ENCODE peak calls at places on chromosome 12, in six cellular contexts. H, M, Y, E, Q and J are unnamed samples.

GRCh38 chr12:69330475-69331473 is 17.4 kb upstream of the LYZ start:
- DNase-seq in Q (peak; percentile 41), M (peak; percentile 1), E (peak; percentile 24), Y (peak; percentile 84), H (peak; percentile 20), J (no peak)

GRCh38 chr12:13486794-13487193 is 290.3 kb downstream of the EMP1 start:
- DNase-seq in M (no peak), E (no peak), Q (no peak), Y (no peak), H (no peak), J (no peak)

GRCh38 chr12:107522692-107523477 is 162.7 kb upstream of the PWP1 start:
- DNase-seq in H (peak; percentile 91), M (no peak), Y (peak; percentile 72), Q (peak; percentile 23), E (no peak), J (no peak)

GRCh38 chr12:1993871-1994371 is 10.3 kb downstream of the DCP1B start:
- DNase-seq in Y (no peak), E (peak; percentile 95), M (peak; percentile 95), Q (no peak), H (no peak), J (no peak)

GRCh38 chr12:2642896-2643425 is 151.8 kb upstream of the FKBP4 start:
- DNase-seq in E (no peak), H (no peak), M (no peak), Q (no peak), Y (no peak), J (no peak)

GRCh38 chr12:27316947-27317346 is 15.7 kb upstream of the BMAL2 start:
- DNase-seq in Y (no peak), E (no peak), Q (no peak), M (peak; percentile 42), H (no peak), J (no peak)

GRCh38 chr12:25458047-25458552 is 95.0 kb downstream of the LMNTD1 start:
- DNase-seq in E (peak; percentile 93), Q (no peak), Y (no peak), H (peak; percentile 67), M (peak; percentile 97), J (no peak)

GRCh38 chr12:68497702-68498101 is 113.0 kb upstream of the RAP1B start:
- DNase-seq in H (no peak), Y (no peak), Q (no peak), M (peak; percentile 77), E (peak; percentile 90), J (no peak)

GRCh38 chr12:132483612-132484011 is 6.3 kb upstream of the FBRSL1 start:
- DNase-seq in E (no peak), M (no peak), Y (no peak), Q (no peak), H (no peak), J (no peak)

GRCh38 chr12:99453831-99454538 is 193.6 kb upstream of the GARIN6 start:
- DNase-seq in H (no peak), Y (no peak), E (no peak), Q (no peak), M (no peak), J (no peak)

GRCh38 chr12:113912761-113913295 is 53.3 kb downstream of the RBM19 start:
- DNase-seq in Y (peak; percentile 90), E (peak; percentile 73), M (peak; percentile 70), Q (peak; percentile 77), H (peak; percentile 88), J (peak; percentile 89)
- H3K4me1 ChIP-seq in Y (no peaks in the 10 kb centered on the region), E (no peaks in the 10 kb centered on the region), M (no peaks in the 10 kb centered on the region), Q (peaks cover 2% of the 10 kb centered on the region), H (no peaks in the 10 kb centered on the region), J (no peaks in the 10 kb centered on the region)

GRCh38 chr12:21502164-21502496 is 541 bp downstream of the GOLT1B start:
- DNase-seq in H (peak; percentile 42), M (peak; percentile 34), E (peak; percentile 65), Q (no peak), Y (no peak), J (no peak)
- H3K14ac ChIP-seq in H (peak overlapping the region; percentile 93), M (peak overlapping the region; percentile 91), E (peak overlapping the region; percentile 67), Q (no peak overlapping the region), Y (peak overlapping the region; percentile 91), J (no peak overlapping the region)

GRCh38 chr12:70667253-70667652 is 30.0 kb upstream of the PTPRB start:
- DNase-seq in H (no peak), Q (no peak), Y (no peak), M (no peak), E (no peak), J (no peak)
- H3K4me1 ChIP-seq in H (no peaks in the 10 kb centered on the region), Q (peaks cover 8% of the 10 kb centered on the region), Y (peaks cover 6% of the 10 kb centered on the region), M (no peaks in the 10 kb centered on the region), E (no peaks in the 10 kb centered on the region), J (peaks cover 9% of the 10 kb centered on the region)

GRCh38 chr12:131266591-131267467 is 313.1 kb downstream of the ADGRD1 start:
- DNase-seq in Q (no peak), H (no peak), Y (no peak), M (no peak), E (no peak), J (no peak)
- H3K14ac ChIP-seq in Q (no peak overlapping the region), H (no peak overlapping the region), Y (peak overlapping the region; percentile 15), M (no peak overlapping the region), E (no peak overlapping the region), J (peak overlapping the region; percentile 82)

GRCh38 chr12:106415134-106415533 is 57.6 kb downstream of the POLR3B start:
- DNase-seq in E (peak; percentile 71), Y (no peak), H (peak; percentile 40), Q (no peak), M (peak; percentile 91), J (no peak)

GRCh38 chr12:106409898-106410297 is 52.4 kb downstream of the POLR3B start:
- DNase-seq in H (no peak), Y (no peak), E (no peak), M (no peak), Q (no peak), J (no peak)
- H3K4me1 ChIP-seq in H (no peaks in the 10 kb centered on the region), Y (no peaks in the 10 kb centered on the region), E (no peaks in the 10 kb centered on the region), M (peaks cover 2% of the 10 kb centered on the region), Q (no peaks in the 10 kb centered on the region), J (no peaks in the 10 kb centered on the region)

GRCh38 chr12:51381226-51382079 is 9.8 kb downstream of the GALNT6 start:
- DNase-seq in M (peak; percentile 67), Y (no peak), H (no peak), E (no peak), Q (no peak), J (no peak)
- H3K14ac ChIP-seq in M (no peak overlapping the region), Y (no peak overlapping the region), H (no peak overlapping the region), E (no peak overlapping the region), Q (no peak overlapping the region), J (no peak overlapping the region)

GRCh38 chr12:122859303-122860051 is 24.2 kb downstream of the HIP1R start:
- DNase-seq in Y (no peak), Q (no peak), H (no peak), M (no peak), E (no peak), J (no peak)
- H3K4me1 ChIP-seq in Y (no peaks in the 10 kb centered on the region), Q (peaks cover 2% of the 10 kb centered on the region), H (peaks cover 4% of the 10 kb centered on the region), M (peaks cover 3% of the 10 kb centered on the region), E (peaks cover 29% of the 10 kb centered on the region), J (no peaks in the 10 kb centered on the region)

GRCh38 chr12:33533527-33533926 is 93.9 kb upstream of the SYT10 start:
- DNase-seq in Q (no peak), H (no peak), M (no peak), E (no peak), Y (no peak), J (no peak)

GRCh38 chr12:33531261-33531660 is 91.6 kb upstream of the SYT10 start:
- DNase-seq in Y (no peak), E (no peak), M (no peak), Q (no peak), H (peak; percentile 8), J (no peak)

DNA sequence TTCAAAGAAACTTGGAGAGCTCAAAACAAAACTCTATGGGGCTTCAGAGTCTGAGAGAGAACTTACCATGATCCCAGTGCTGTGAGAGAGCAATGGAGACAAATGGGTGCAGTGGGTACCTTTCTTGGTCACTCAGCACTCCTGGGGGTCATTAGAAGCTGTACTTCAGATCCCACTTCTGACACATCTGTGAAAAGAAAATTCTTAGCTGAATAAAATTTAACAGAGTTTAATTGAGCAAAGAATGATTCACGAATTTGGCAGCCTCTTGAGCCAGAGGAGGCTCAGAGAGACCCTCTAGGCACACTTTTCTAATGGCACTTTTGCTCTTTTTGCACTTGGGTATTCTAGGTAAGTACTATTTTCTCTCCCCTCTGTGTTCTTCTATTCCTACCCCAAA is 96.8 kb upstream of the SYT10 start:
- DNase-seq in Y (no peak), E (no peak), Q (no peak), M (no peak), H (no peak), J (no peak)
- H3K14ac ChIP-seq in Y (no peak overlapping the region), E (no peak overlapping the region), Q (no peak overlapping the region), M (no peak overlapping the region), H (no peak overlapping the region), J (no peak overlapping the region)

DNA sequence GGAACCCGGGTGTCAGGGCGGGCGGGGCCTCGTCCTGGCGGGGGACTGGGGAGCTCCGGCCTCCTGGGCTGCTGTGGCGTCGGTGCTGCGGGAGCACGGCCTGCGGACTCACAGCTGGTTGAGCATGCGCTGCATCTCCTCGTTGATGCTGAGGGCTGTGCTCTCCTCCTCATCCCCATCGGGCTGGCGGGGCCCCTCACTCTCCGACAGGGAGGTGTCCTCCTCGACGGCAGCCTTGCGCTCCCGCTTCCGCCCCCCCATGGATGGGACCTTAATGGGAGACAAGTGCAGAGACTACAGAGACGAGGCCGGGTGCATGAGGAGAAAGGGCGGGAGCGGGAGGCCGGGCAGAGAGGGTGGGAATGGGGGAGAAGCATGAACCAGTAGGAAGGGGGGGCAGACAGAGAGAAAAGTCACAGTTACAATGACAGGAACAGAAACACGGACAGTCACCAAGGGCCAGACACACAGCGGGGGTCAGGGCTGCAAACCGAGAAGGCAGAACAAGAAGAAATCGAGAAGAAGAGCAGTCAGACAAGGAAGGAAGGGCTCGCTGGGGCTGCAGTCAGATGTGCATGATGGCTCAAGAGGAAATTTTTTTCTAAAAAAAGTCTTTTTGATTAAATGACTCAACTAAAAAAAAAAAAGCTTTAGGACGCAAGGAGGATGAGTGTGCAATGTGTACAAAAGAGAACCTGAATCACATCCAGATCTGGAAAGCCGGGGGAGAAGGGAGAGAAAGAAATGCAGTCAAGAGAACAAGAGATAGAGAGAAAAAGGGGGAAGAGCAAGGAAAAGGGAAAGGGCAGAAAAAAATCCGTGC is 7.1 kb downstream of the IFFO1 start:
- DNase-seq in E (peak; percentile 73), M (peak; percentile 90), Y (no peak), Q (no peak), H (no peak), J (no peak)
- H3K4me1 ChIP-seq in E (peaks cover 53% of the 10 kb centered on the region), M (peaks cover 50% of the 10 kb centered on the region), Y (peaks cover 2% of the 10 kb centered on the region), Q (peaks cover 5% of the 10 kb centered on the region), H (peaks cover 13% of the 10 kb centered on the region), J (peaks cover 5% of the 10 kb centered on the region)